ENCODE peak calls at places on chromosome 1, in six cellular contexts. D is adrenal gland, V is ovary, Z is heart left ventricle, I is HepG2, Q is HCT116. C is an unnamed sample.

GRCh38 chr1:214664656-214665433 is 61.9 kb downstream of the CENPF start:
- DNase-seq in I (no peak), Z (no peak), Q (no peak), V (no peak), D (peak), C (no peak)

GRCh38 chr1:38512789-38513188 is 346.8 kb downstream of the RRAGC start:
- DNase-seq in V (peak), I (no peak), Q (no peak), Z (no peak), D (no peak), C (no peak)

GRCh38 chr1:156794506-156795373 is 21.9 kb downstream of the SH2D2A start:
- DNase-seq in Q (no peak), D (no peak), I (peak), V (no peak), Z (no peak), C (no peak)

GRCh38 chr1:81424056-81424455 is 376.7 kb upstream of the ADGRL2 start:
- DNase-seq in D (no peak), Z (no peak), I (no peak), V (no peak), Q (no peak), C (no peak)

GRCh38 chr1:49016030-49016991 is 239.6 kb upstream of the BEND5 start:
- DNase-seq in I (no peak), V (no peak), D (no peak), Q (no peak), Z (no peak), C (no peak)

GRCh38 chr1:193031431-193031830 is 27.7 kb downstream of the UCHL5 start:
- DNase-seq in V (no peak), I (no peak), D (no peak), Q (no peak), Z (no peak), C (no peak)

GRCh38 chr1:224694969-224695368 is 78.9 kb downstream of the CNIH3 start:
- DNase-seq in Q (no peak), D (no peak), Z (no peak), I (no peak), V (no peak), C (no peak)

GRCh38 chr1:176241385-176242015 is 34.4 kb upstream of the COP1 start:
- DNase-seq in Q (peak), V (no peak), I (no peak), D (no peak), Z (no peak), C (no peak)

GRCh38 chr1:30319765-30320580 is 403.4 kb downstream of the MATN1 start:
- DNase-seq in V (no peak), Z (no peak), I (no peak), Q (no peak), D (no peak), C (no peak)

GRCh38 chr1:115555446-115555845 is 86.3 kb upstream of the VANGL1 start:
- DNase-seq in I (no peak), V (no peak), Q (no peak), D (no peak), Z (no peak), C (no peak)

GRCh38 chr1:154352245-154352580 is 26.9 kb downstream of the ATP8B2 start:
- DNase-seq in Z (no peak), D (no peak), I (no peak), Q (no peak), V (no peak), C (no peak)

GRCh38 chr1:115545791-115546733 is 95.7 kb upstream of the VANGL1 start:
- DNase-seq in V (peak), I (peak), D (peak), Z (no peak), Q (peak), C (peak)

GRCh38 chr1:34795916-34796315 is 3.1 kb downstream of the GJA4 start:
- DNase-seq in I (no peak), D (no peak), V (no peak), Z (no peak), Q (no peak), C (no peak)

GRCh38 chr1:246131095-246131494 is 376.0 kb downstream of the SMYD3 start:
- DNase-seq in V (no peak), Q (no peak), D (no peak), Z (no peak), I (no peak), C (no peak)

GRCh38 chr1:22819391-22819790 is 108.8 kb downstream of the EPHB2 start:
- DNase-seq in D (no peak), V (no peak), Z (no peak), Q (no peak), I (no peak), C (no peak)

GRCh38 chr1:244375061-244375460 is 76.6 kb downstream of the ADSS2 start:
- DNase-seq in D (no peak), Z (no peak), Q (no peak), I (no peak), V (no peak), C (no peak)

GRCh38 chr1:11999236-11999635 is 19.0 kb downstream of the MFN2 start:
- DNase-seq in I (no peak), V (no peak), Z (no peak), D (no peak), Q (no peak), C (no peak)

GRCh38 chr1:202621446-202621845 is 88.8 kb downstream of the SYT2 start:
- DNase-seq in V (no peak), D (no peak), Z (no peak), Q (no peak), I (no peak), C (no peak)

GRCh38 chr1:83545450-83545849 is 453.5 kb downstream of the TTLL7 start:
- DNase-seq in V (no peak), I (no peak), Z (no peak), D (no peak), Q (no peak), C (no peak)

GRCh38 chr1:50661626-50662025 is 238.4 kb upstream of the DMRTA2 start:
- DNase-seq in I (no peak), Q (no peak), D (no peak), Z (no peak), V (no peak), C (no peak)

GRCh38 chr1:169527461-169528213 is 41.9 kb upstream of the SLC19A2 start:
- DNase-seq in Z (no peak), I (no peak), D (no peak), Q (no peak), V (no peak), C (no peak)

GRCh38 chr1:183251101-183251958 is 65.3 kb downstream of the LAMC2 start:
- DNase-seq in D (no peak), I (no peak), V (no peak), Q (no peak), Z (no peak), C (no peak)

GRCh38 chr1:202279806-202280205 is 61.9 kb downstream of the UBE2T start:
- DNase-seq in I (no peak), D (no peak), Z (no peak), V (no peak), Q (no peak), C (no peak)

GRCh38 chr1:50978852-50979781 is 9.1 kb downstream of the CDKN2C start:
- DNase-seq in D (peak), I (peak), Q (no peak), Z (no peak), V (peak), C (peak)

GRCh38 chr1:212703991-212704564 is 4.4 kb upstream of the BATF3 start:
- DNase-seq in I (no peak), D (no peak), Q (no peak), Z (no peak), V (no peak), C (no peak)

GRCh38 chr1:205348559-205349477 is 7.9 kb downstream of the KLHDC8A start:
- DNase-seq in V (no peak), I (no peak), Z (no peak), D (no peak), Q (no peak), C (no peak)

GRCh38 chr1:242842094-242842493 is 317.6 kb upstream of the PLD5 start:
- DNase-seq in Q (no peak), Z (no peak), D (no peak), I (no peak), V (no peak), C (no peak)

GRCh38 chr1:35073265-35073811 is 5.8 kb upstream of the ZMYM1 start:
- DNase-seq in D (no peak), V (no peak), I (no peak), Q (no peak), Z (no peak), C (no peak)

GRCh38 chr1:54567961-54568360 is 19.9 kb downstream of the ACOT11 start:
- DNase-seq in Q (no peak), D (no peak), I (no peak), V (no peak), Z (no peak), C (no peak)

GRCh38 chr1:54566438-54567141 is 18.6 kb downstream of the ACOT11 start:
- DNase-seq in V (no peak), Z (no peak), I (no peak), D (no peak), Q (no peak), C (no peak)

GRCh38 chr1:54559771-54560231 is 11.8 kb downstream of the ACOT11 start:
- DNase-seq in D (no peak), Q (no peak), V (no peak), I (no peak), Z (peak), C (no peak)

GRCh38 chr1:54565113-54565501 is 17.1 kb downstream of the ACOT11 start:
- DNase-seq in D (no peak), I (peak), Q (no peak), V (no peak), Z (no peak), C (no peak)

GRCh38 chr1:54564312-54565112 is 16.5 kb downstream of the ACOT11 start:
- DNase-seq in D (no peak), Z (no peak), V (no peak), I (no peak), Q (peak), C (no peak)
- TF ChIP-seq POLR2A in D (no peak), Z (no peak), V (no peak), I (no peak), Q (peak), C (no peak)

GRCh38 chr1:59229138-59229537 is 67.8 kb upstream of the FGGY start:
- DNase-seq in I (no peak), V (no peak), Q (no peak), Z (no peak), D (no peak), C (no peak)
- H3K4me3 ChIP-seq in I (no peak), V (no peak), Q (no peak), Z (no peak), D (no peak), C (no peak)

DNA sequence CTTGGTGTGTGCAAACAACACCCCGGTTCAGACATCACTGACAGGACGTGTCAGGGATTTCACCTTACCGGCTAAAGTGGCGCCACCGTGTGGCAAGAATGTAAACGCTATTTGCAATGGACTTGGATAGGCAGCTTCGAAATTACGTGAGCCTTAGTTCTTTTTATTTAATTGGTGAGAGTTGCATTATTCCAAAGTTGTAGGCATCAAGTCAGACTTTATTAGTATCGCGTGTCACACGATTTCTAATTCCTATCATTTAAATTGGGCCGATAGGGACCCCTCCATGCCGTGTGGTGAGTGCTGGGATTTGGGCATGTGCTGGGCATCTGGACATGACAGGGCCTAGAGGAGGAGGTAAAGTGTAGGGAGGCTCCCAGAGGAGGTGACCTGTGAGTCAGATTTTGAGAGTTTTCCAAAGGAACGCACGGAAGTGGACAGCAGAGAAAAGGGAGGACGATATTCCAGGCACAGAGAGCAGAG is 14.5 kb upstream of the CPT2 start:
- DNase-seq in Z (peak), I (peak), V (peak), Q (peak), D (peak), C (peak)
- H3K27ac ChIP-seq in Z (peak), I (peak), V (peak), Q (no peak), D (no peak), C (peak)

GRCh38 chr1:177981186-177981585 is 11.3 kb upstream of the SEC16B start:
- DNase-seq in D (no peak), Z (no peak), V (no peak), I (no peak), Q (no peak), C (no peak)

GRCh38 chr1:177984761-177985160 is 14.9 kb upstream of the SEC16B start:
- DNase-seq in V (no peak), D (no peak), I (no peak), Z (no peak), Q (no peak), C (no peak)

GRCh38 chr1:177983087-177983823 is 13.4 kb upstream of the SEC16B start:
- DNase-seq in Q (no peak), V (no peak), I (no peak), D (no peak), Z (no peak), C (no peak)

GRCh38 chr1:177979272-177979671 is 9.4 kb upstream of the SEC16B start:
- DNase-seq in D (no peak), Z (no peak), I (no peak), V (no peak), Q (no peak), C (no peak)

DNA sequence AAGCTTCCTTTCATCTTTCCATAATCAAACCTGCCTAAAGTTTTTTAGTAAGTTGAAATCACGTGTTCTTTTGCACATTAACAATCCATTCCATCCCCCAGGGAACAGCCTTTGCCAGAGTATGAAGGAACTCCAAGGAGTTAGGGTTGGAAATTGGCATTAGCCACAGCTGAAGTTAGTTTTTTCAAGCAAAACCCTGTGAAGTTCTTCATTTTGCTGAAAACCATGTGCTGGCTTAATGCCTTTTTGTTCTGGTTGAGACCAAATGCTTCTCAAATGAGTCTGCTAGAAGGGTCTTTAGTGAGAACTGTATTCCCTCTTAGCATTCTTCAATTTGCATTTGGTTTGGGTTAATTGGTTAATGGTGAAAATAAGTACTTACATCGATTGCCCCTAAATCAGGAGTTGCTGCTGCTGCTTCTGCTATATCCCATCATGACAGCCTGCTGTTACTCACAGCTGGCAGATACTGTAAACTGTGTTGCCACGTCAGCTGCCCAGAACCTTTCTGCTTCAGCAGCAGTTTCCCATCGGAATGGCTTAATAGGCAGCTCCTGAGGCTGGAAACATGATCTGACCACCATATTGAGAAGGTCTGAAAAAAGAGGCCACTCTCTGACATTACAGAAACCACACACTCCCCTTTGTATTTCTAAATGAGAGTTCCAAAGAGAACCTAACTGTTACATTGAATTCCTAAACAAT is 14.1 kb upstream of the SEC16B start:
- DNase-seq in Z (peak), D (peak), Q (no peak), I (peak), V (peak), C (peak)
- TF ChIP-seq POLR2A in Z (no peak), D (no peak), Q (no peak), I (no peak), V (no peak), C (no peak)

GRCh38 chr1:161068306-161069200 is 1.1 kb downstream of the ARHGAP30 start:
- DNase-seq in I (no peak), D (peak), Q (no peak), V (no peak), Z (peak), C (peak)
- H3K4me3 ChIP-seq in I (no peak), D (no peak), Q (no peak), V (no peak), Z (peak), C (no peak)

GRCh38 chr1:68116643-68117235 is 66.3 kb upstream of the DIRAS3 start:
- DNase-seq in D (peak), Z (peak), I (peak), V (peak), Q (peak), C (peak)
- H3K27ac ChIP-seq in D (no peak), Z (no peak), I (no peak), V (no peak), Q (no peak), C (no peak)

GRCh38 chr1:42462828-42463763 is at the start of gene CCDC30:
- DNase-seq in D (peak), Z (peak), Q (peak), V (peak), I (peak), C (peak)
- TF ChIP-seq POLR2A in D (no peak), Z (no peak), Q (no peak), V (no peak), I (no peak), C (no peak)

GRCh38 chr1:2353907-2354438 is 37.4 kb downstream of the MORN1 start:
- DNase-seq in D (no peak), Z (no peak), V (no peak), Q (no peak), I (no peak), C (no peak)

GRCh38 chr1:2356401-2356800 is 35.0 kb downstream of the MORN1 start:
- DNase-seq in Z (no peak), Q (no peak), I (no peak), D (no peak), V (no peak), C (no peak)

GRCh38 chr1:2355408-2356261 is 35.7 kb downstream of the MORN1 start:
- DNase-seq in I (no peak), V (no peak), Q (no peak), D (no peak), Z (no peak), C (no peak)

GRCh38 chr1:2353215-2353906 is 38.0 kb downstream of the MORN1 start:
- DNase-seq in D (no peak), I (no peak), V (no peak), Q (no peak), Z (no peak), C (no peak)

DNA sequence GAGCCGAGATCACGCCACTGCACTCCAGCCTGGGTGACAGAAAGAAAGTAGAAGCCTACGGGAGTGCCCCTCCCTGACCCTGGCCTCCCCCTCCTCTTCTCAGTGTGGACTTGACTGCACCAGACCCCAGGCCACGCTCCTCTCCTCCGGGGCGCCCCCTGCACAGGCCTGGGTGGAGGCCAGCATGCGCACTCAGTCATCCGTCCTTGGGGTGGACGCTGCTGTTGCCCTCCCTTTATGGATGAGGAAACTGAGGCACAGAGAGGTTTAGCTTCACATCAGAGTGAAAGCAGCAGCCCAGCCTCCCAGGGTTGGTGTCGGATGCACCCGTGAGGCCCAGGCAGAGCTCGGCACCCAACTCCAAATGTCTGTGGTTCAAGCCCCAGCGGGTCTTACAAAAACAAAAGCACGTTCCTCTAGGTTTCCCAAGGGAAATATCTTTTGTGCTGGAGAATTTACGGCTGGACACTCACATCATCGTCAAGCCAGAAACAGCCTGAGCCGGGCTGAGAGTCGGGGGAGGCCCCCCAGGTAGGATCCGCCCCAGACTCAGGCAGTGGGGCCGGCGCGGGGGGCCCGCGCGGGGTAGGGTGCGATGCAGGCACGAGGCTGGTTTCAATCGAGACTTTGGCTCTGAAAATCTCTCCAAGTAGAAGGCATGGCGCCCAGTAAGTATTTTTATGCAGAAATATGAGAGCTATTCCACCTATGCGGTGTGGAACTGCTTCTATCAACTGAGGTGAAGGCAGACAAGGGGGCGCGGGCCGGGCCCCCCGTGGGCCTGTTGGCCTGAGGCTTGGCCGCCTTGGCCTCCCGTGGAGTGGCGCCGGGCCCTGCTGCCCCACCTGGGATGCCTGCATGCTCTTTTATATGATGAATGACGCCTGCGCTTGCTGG is 36.6 kb downstream of the MORN1 start:
- DNase-seq in Q (no peak), Z (no peak), D (no peak), I (no peak), V (no peak), C (no peak)
- H3K4me3 ChIP-seq in Q (no peak), Z (no peak), D (no peak), I (no peak), V (no peak), C (no peak)

GRCh38 chr1:17595602-17595925 is 56.1 kb downstream of the ARHGEF10L start:
- DNase-seq in I (no peak), V (no peak), D (no peak), Q (no peak), Z (no peak), C (no peak)
- H3K27ac ChIP-seq in I (no peak), V (no peak), D (no peak), Q (no peak), Z (no peak), C (no peak)

GRCh38 chr1:203860396-203860951 is 925 bp upstream of the SNRPE start:
- DNase-seq in Z (no peak), Q (no peak), V (peak), I (peak), D (peak), C (peak)

GRCh38 chr1:203858055-203858454 is 3.3 kb upstream of the SNRPE start:
- DNase-seq in Z (no peak), Q (no peak), D (no peak), V (no peak), I (no peak), C (no peak)

GRCh38 chr1:203858975-203859374 is 2.4 kb upstream of the SNRPE start:
- DNase-seq in Q (no peak), Z (no peak), D (no peak), V (no peak), I (no peak), C (no peak)

GRCh38 chr1:203861379-203862184 is at the start of gene SNRPE:
- DNase-seq in V (peak), Z (peak), Q (peak), D (peak), I (peak), C (peak)
- TF ChIP-seq POLR2A in V (peak), Z (no peak), Q (peak), D (no peak), I (peak), C (no peak)